ENCODE peak calls at places on chromosomes 3 and 15, in seven cellular contexts. One of them, this sample, is unnamed.

GRCh38 chr15:40088929-40089755 is 19.5 kb downstream of the BMF start:
- DNase-seq in body of pancreas: no peak
- DNase-seq in cardiac fibroblast: no peak
- DNase-seq in thoracic aorta: no peak
- DNase-seq in ascending aorta: no peak
- DNase-seq in Peyer's patch: no peak
- DNase-seq in mucosa of descending colon: no peak
- DNase-seq in this sample: no peak

GRCh38 chr15:60407406-60407805 is 9.6 kb upstream of the ANXA2 start:
- DNase-seq in cardiac fibroblast: peak
- DNase-seq in body of pancreas: no peak
- DNase-seq in Peyer's patch: no peak
- DNase-seq in thoracic aorta: no peak
- DNase-seq in ascending aorta: no peak
- DNase-seq in mucosa of descending colon: no peak
- DNase-seq in this sample: no peak

GRCh38 chr3:64272271-64272670 is 47.0 kb upstream of the PRICKLE2 start:
- DNase-seq in ascending aorta: no peak
- DNase-seq in thoracic aorta: no peak
- DNase-seq in cardiac fibroblast: no peak
- DNase-seq in Peyer's patch: no peak
- DNase-seq in body of pancreas: no peak
- DNase-seq in mucosa of descending colon: no peak
- DNase-seq in this sample: no peak

GRCh38 chr3:178671261-178672191 is 135.3 kb downstream of the KCNMB2 start:
- DNase-seq in mucosa of descending colon: no peak
- DNase-seq in body of pancreas: no peak
- DNase-seq in thoracic aorta: no peak
- DNase-seq in Peyer's patch: no peak
- DNase-seq in cardiac fibroblast: peak
- DNase-seq in ascending aorta: no peak
- DNase-seq in this sample: no peak

GRCh38 chr15:96858693-96859092 is 528.2 kb downstream of the NR2F2 start:
- DNase-seq in thoracic aorta: no peak
- DNase-seq in body of pancreas: no peak
- DNase-seq in mucosa of descending colon: no peak
- DNase-seq in ascending aorta: no peak
- DNase-seq in Peyer's patch: no peak
- DNase-seq in cardiac fibroblast: no peak
- DNase-seq in this sample: no peak

GRCh38 chr3:197298858-197299854 is 744 bp upstream of the DLG1 start:
- DNase-seq in Peyer's patch: peak
- DNase-seq in ascending aorta: no peak
- DNase-seq in mucosa of descending colon: peak
- DNase-seq in thoracic aorta: no peak
- DNase-seq in cardiac fibroblast: no peak
- DNase-seq in body of pancreas: peak
- DNase-seq in this sample: no peak

GRCh38 chr3:112498916-112499315 is 356 bp downstream of the BTLA start:
- DNase-seq in Peyer's patch: no peak
- DNase-seq in ascending aorta: no peak
- DNase-seq in body of pancreas: no peak
- DNase-seq in cardiac fibroblast: no peak
- DNase-seq in thoracic aorta: no peak
- DNase-seq in mucosa of descending colon: no peak
- DNase-seq in this sample: no peak

GRCh38 chr3:166085164-166085830 is 248.1 kb upstream of the BCHE start:
- DNase-seq in Peyer's patch: no peak
- DNase-seq in mucosa of descending colon: no peak
- DNase-seq in cardiac fibroblast: no peak
- DNase-seq in ascending aorta: no peak
- DNase-seq in thoracic aorta: no peak
- DNase-seq in body of pancreas: no peak
- DNase-seq in this sample: no peak

GRCh38 chr3:28544831-28545230 is 196.2 kb upstream of the AZI2 start:
- DNase-seq in mucosa of descending colon: no peak
- DNase-seq in body of pancreas: no peak
- DNase-seq in cardiac fibroblast: no peak
- DNase-seq in ascending aorta: no peak
- DNase-seq in thoracic aorta: no peak
- DNase-seq in Peyer's patch: no peak
- DNase-seq in this sample: no peak

GRCh38 chr3:150727653-150728502 is 24.2 kb upstream of the ERICH6 start:
- DNase-seq in cardiac fibroblast: no peak
- DNase-seq in body of pancreas: no peak
- DNase-seq in thoracic aorta: no peak
- DNase-seq in Peyer's patch: peak
- DNase-seq in mucosa of descending colon: peak
- DNase-seq in ascending aorta: no peak
- DNase-seq in this sample: no peak

DNA sequence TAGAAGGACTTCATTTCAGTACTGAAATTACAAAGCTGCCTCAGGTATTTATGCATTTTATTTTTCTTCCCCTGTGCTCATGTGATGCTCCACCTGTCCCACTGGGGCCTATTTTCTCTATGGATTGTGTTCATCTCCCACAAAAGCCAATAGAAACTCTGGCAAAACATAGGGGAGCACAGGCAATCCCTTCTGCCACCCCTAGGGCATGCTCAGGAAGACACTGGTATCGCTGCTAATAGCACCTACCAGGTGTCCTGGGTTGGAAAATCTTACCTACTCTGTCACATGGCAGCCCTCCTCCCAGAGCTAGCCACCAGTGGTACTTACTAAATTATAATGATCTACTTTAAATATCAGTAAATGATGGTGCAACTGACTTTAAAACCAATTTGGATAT is 427.4 kb downstream of the FGF12 start:
- DNase-seq in ascending aorta: no peak
- DNase-seq in thoracic aorta: no peak
- DNase-seq in cardiac fibroblast: no peak
- DNase-seq in Peyer's patch: no peak
- DNase-seq in body of pancreas: no peak
- DNase-seq in mucosa of descending colon: no peak
- DNase-seq in this sample: no peak
- TF ChIP-seq CTCF in ascending aorta: no peak
- TF ChIP-seq CTCF in thoracic aorta: no peak
- TF ChIP-seq CTCF in cardiac fibroblast: no peak
- TF ChIP-seq CTCF in Peyer's patch: no peak
- TF ChIP-seq CTCF in body of pancreas: no peak
- TF ChIP-seq CTCF in mucosa of descending colon: no peak
- TF ChIP-seq CTCF in this sample: no peak

DNA sequence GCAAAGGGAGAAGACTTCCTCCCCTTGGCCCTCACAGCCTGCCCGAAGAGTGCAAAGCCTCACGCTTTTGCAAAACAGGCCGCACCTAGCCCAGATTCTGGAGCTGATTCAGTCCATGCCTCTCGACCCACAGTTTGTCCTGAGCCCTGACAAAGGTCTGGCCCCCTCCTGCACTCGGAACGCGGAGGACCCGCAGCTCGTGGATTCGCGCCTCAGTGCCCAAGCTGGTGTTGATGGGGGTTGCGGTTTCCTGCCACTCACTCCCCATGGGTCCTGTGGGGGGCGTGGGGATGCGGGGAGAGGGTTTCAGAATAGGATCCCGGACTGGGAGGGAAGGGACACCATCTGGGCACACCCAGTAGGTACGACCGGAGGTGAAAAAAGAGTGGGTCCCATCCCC is 594 bp upstream of the CRABP1 start:
- DNase-seq in thoracic aorta: no peak
- DNase-seq in mucosa of descending colon: no peak
- DNase-seq in body of pancreas: no peak
- DNase-seq in Peyer's patch: no peak
- DNase-seq in ascending aorta: no peak
- DNase-seq in cardiac fibroblast: no peak
- DNase-seq in this sample: no peak
- H3K4me3 ChIP-seq in thoracic aorta: no peak
- H3K4me3 ChIP-seq in mucosa of descending colon: no peak
- H3K4me3 ChIP-seq in body of pancreas: no peak
- H3K4me3 ChIP-seq in Peyer's patch: no peak
- H3K4me3 ChIP-seq in ascending aorta: no peak
- H3K4me3 ChIP-seq in cardiac fibroblast: no peak
- H3K4me3 ChIP-seq in this sample: no peak

GRCh38 chr15:90131848-90132247 is 29.6 kb upstream of the IDH2 start:
- DNase-seq in mucosa of descending colon: no peak
- DNase-seq in cardiac fibroblast: no peak
- DNase-seq in Peyer's patch: no peak
- DNase-seq in thoracic aorta: no peak
- DNase-seq in body of pancreas: no peak
- DNase-seq in ascending aorta: no peak
- DNase-seq in this sample: no peak
- TF ChIP-seq CTCF in mucosa of descending colon: no peak
- TF ChIP-seq CTCF in cardiac fibroblast: no peak
- TF ChIP-seq CTCF in Peyer's patch: no peak
- TF ChIP-seq CTCF in thoracic aorta: no peak
- TF ChIP-seq CTCF in body of pancreas: no peak
- TF ChIP-seq CTCF in ascending aorta: no peak
- TF ChIP-seq CTCF in this sample: no peak

DNA sequence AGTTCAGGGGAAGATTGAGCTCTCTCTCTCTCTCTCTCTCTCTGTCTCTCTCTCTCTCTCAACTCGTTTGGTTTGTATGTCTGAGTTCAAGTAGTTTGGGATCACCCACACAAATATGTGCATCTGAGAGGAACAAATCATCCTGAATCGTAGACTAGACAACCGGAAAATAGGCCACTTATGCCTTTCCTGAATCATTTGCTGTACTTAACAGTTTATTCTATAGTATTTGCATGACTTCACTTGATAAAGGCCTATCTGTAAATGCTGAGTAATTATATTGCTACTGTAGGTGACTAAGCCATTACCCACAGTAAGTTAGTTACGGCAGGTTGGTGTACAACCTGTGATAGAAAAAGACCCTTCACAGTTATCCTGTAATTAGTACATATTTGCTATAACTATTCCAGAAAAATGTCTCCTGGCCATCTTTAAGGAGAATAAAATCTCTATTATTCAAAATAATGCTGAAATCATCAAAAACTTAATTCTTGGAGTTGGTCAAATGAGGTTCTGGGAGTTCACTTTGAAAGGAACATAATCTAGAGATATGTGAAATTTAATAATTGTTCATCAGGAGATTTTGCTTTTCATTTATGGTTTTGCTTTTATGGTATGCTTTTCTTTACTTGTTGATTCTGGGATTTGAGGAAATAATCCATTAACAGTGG is 31.1 kb downstream of the OXSM start:
- DNase-seq in ascending aorta: no peak
- DNase-seq in thoracic aorta: no peak
- DNase-seq in cardiac fibroblast: no peak
- DNase-seq in mucosa of descending colon: no peak
- DNase-seq in Peyer's patch: no peak
- DNase-seq in body of pancreas: no peak
- DNase-seq in this sample: no peak
- H3K4me3 ChIP-seq in ascending aorta: no peak
- H3K4me3 ChIP-seq in thoracic aorta: no peak
- H3K4me3 ChIP-seq in cardiac fibroblast: no peak
- H3K4me3 ChIP-seq in mucosa of descending colon: no peak
- H3K4me3 ChIP-seq in Peyer's patch: no peak
- H3K4me3 ChIP-seq in body of pancreas: no peak
- H3K4me3 ChIP-seq in this sample: no peak

DNA sequence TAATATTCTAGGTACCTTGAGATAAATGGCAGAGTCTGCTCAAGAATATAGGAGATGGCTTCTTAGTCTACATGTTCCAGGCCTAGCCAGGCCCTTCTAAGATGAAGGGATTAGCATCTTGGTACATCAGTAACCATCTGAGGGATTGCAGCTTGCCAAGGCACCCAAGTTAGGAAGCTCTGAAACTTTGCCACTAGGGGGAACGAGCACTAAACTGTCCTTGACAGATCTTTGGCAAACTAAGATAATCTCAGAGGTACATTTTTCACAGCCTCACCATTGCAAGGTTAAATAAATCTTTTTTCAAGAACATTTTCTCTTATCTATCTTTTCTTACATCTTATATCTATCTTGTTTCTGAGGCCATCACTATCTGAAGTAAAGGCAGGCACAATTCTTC is 351.2 kb downstream of the RAP2B start:
- DNase-seq in Peyer's patch: no peak
- DNase-seq in thoracic aorta: no peak
- DNase-seq in mucosa of descending colon: no peak
- DNase-seq in cardiac fibroblast: peak
- DNase-seq in ascending aorta: no peak
- DNase-seq in body of pancreas: no peak
- DNase-seq in this sample: no peak
- TF ChIP-seq CTCF in Peyer's patch: no peak
- TF ChIP-seq CTCF in thoracic aorta: no peak
- TF ChIP-seq CTCF in mucosa of descending colon: no peak
- TF ChIP-seq CTCF in cardiac fibroblast: peak
- TF ChIP-seq CTCF in ascending aorta: no peak
- TF ChIP-seq CTCF in body of pancreas: no peak
- TF ChIP-seq CTCF in this sample: peak

GRCh38 chr15:70690012-70690411 is 73.3 kb downstream of the UACA start:
- DNase-seq in Peyer's patch: no peak
- DNase-seq in mucosa of descending colon: no peak
- DNase-seq in cardiac fibroblast: no peak
- DNase-seq in thoracic aorta: no peak
- DNase-seq in body of pancreas: no peak
- DNase-seq in ascending aorta: no peak
- DNase-seq in this sample: no peak

GRCh38 chr15:70687432-70687831 is 75.9 kb downstream of the UACA start:
- DNase-seq in cardiac fibroblast: no peak
- DNase-seq in thoracic aorta: no peak
- DNase-seq in ascending aorta: no peak
- DNase-seq in body of pancreas: no peak
- DNase-seq in Peyer's patch: no peak
- DNase-seq in mucosa of descending colon: no peak
- DNase-seq in this sample: no peak

GRCh38 chr15:70690491-70691281 is 72.7 kb downstream of the UACA start:
- DNase-seq in mucosa of descending colon: no peak
- DNase-seq in cardiac fibroblast: peak
- DNase-seq in Peyer's patch: no peak
- DNase-seq in thoracic aorta: no peak
- DNase-seq in ascending aorta: no peak
- DNase-seq in body of pancreas: no peak
- DNase-seq in this sample: no peak
- H3K4me3 ChIP-seq in mucosa of descending colon: no peak
- H3K4me3 ChIP-seq in cardiac fibroblast: no peak
- H3K4me3 ChIP-seq in Peyer's patch: no peak
- H3K4me3 ChIP-seq in thoracic aorta: peak
- H3K4me3 ChIP-seq in ascending aorta: peak
- H3K4me3 ChIP-seq in body of pancreas: no peak
- H3K4me3 ChIP-seq in this sample: no peak

GRCh38 chr3:157180262-157180661 is 20.3 kb upstream of the CCNL1 start:
- DNase-seq in thoracic aorta: no peak
- DNase-seq in mucosa of descending colon: no peak
- DNase-seq in Peyer's patch: no peak
- DNase-seq in cardiac fibroblast: no peak
- DNase-seq in ascending aorta: no peak
- DNase-seq in body of pancreas: peak
- DNase-seq in this sample: no peak

GRCh38 chr3:157179365-157179803 is 19.4 kb upstream of the CCNL1 start:
- DNase-seq in mucosa of descending colon: no peak
- DNase-seq in body of pancreas: no peak
- DNase-seq in cardiac fibroblast: no peak
- DNase-seq in thoracic aorta: no peak
- DNase-seq in Peyer's patch: no peak
- DNase-seq in ascending aorta: no peak
- DNase-seq in this sample: no peak

GRCh38 chr3:157188391-157188790 is 28.4 kb upstream of the CCNL1 start:
- DNase-seq in ascending aorta: no peak
- DNase-seq in Peyer's patch: no peak
- DNase-seq in mucosa of descending colon: no peak
- DNase-seq in thoracic aorta: no peak
- DNase-seq in body of pancreas: no peak
- DNase-seq in cardiac fibroblast: no peak
- DNase-seq in this sample: no peak

GRCh38 chr3:157182879-157183278 is 22.9 kb upstream of the CCNL1 start:
- DNase-seq in cardiac fibroblast: no peak
- DNase-seq in ascending aorta: no peak
- DNase-seq in mucosa of descending colon: no peak
- DNase-seq in body of pancreas: no peak
- DNase-seq in Peyer's patch: no peak
- DNase-seq in thoracic aorta: no peak
- DNase-seq in this sample: no peak
- TF ChIP-seq CTCF in cardiac fibroblast: peak
- TF ChIP-seq CTCF in ascending aorta: no peak
- TF ChIP-seq CTCF in mucosa of descending colon: no peak
- TF ChIP-seq CTCF in body of pancreas: no peak
- TF ChIP-seq CTCF in Peyer's patch: no peak
- TF ChIP-seq CTCF in thoracic aorta: no peak
- TF ChIP-seq CTCF in this sample: no peak

This sample was measured in AG04449.